ENCODE peak calls at places on chromosomes 2 and 18, in six cellular contexts. E is lower lobe of right lung; N is cardiac muscle cell; A is CD8-positive, alpha-beta T cell; W is right cardiac atrium; S is upper lobe of right lung. F is an unnamed sample.

GRCh38 chr2:219689676-219690628 is 62.5 kb downstream of the SLC4A3 start:
- DNase-seq in E (no peak), N (peak; percentile 85), A (peak; percentile 13), W (no peak), S (no peak), F (peak; percentile 17)

GRCh38 chr2:136376211-136376610 is 258.3 kb upstream of the CXCR4 start:
- DNase-seq in E (no peak), N (no peak), A (no peak), W (no peak), S (no peak), F (peak; percentile 61)

GRCh38 chr2:152337511-152337903 is 2.5 kb downstream of the FMNL2 start:
- DNase-seq in E (no peak), N (no peak), A (no peak), W (no peak), S (no peak), F (no peak)

GRCh38 chr2:233075966-233076339 is 15.8 kb downstream of the INPP5D start:
- DNase-seq in E (no peak), N (no peak), A (no peak), W (no peak), S (no peak), F (peak; percentile 82)

GRCh38 chr2:49796221-49796705 is 641.9 kb upstream of the FSHR start:
- DNase-seq in E (no peak), N (no peak), A (no peak), W (no peak), S (no peak), F (no peak)

GRCh38 chr2:179243046-179243445 is 21.6 kb downstream of the SESTD1 start:
- DNase-seq in E (no peak), N (no peak), A (no peak), W (no peak), S (no peak), F (no peak)

GRCh38 chr2:238164906-238165287 is 6.1 kb downstream of the ERFE start:
- DNase-seq in E (no peak), N (no peak), A (no peak), W (peak; percentile 7), S (peak; percentile 40), F (no peak)

GRCh38 chr2:221501210-221501882 is 70.8 kb downstream of the EPHA4 start:
- DNase-seq in E (no peak), N (peak; percentile 86), A (no peak), W (no peak), S (no peak), F (no peak)

GRCh38 chr18:32244863-32245262 is 55.0 kb downstream of the MEP1B start:
- DNase-seq in E (no peak), N (no peak), A (no peak), W (no peak), S (no peak), F (no peak)

DNA sequence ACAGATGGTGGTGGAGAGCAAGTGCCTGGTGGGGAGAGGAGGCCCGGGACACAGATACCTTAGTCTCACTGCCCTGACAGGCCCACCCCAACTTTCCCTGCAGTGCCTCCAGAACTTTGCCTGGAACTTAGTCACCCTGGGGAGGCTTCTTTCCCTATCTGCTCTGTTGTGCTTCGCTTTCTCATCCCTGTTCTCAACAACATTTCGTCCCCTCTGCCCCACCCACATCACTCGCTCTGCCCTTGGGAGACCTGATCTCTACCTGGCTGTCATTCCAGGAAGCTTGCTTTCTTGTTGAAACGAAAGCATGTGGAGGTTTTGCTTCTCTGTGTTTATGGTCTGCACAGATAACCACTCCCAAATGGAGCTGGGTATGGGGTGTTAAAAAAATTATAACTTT is 93.8 kb downstream of the PRKCE start:
- DNase-seq in E (no peak), N (no peak), A (no peak), W (no peak), S (no peak), F (no peak)
- H3K4me1 ChIP-seq in E (peaks cover 15% of the 10 kb centered on the region), N (no peaks in the 10 kb centered on the region), A (no peaks in the 10 kb centered on the region), W (peaks cover 10% of the 10 kb centered on the region), S (no peaks in the 10 kb centered on the region), F (no peaks in the 10 kb centered on the region)

GRCh38 chr18:38868757-38869156 is 1303.2 kb upstream of the CELF4 start:
- DNase-seq in E (no peak), N (no peak), A (no peak), W (no peak), S (no peak), F (no peak)

GRCh38 chr18:38867680-38868079 is 1302.1 kb upstream of the CELF4 start:
- DNase-seq in E (no peak), N (no peak), A (no peak), W (no peak), S (no peak), F (no peak)

DNA sequence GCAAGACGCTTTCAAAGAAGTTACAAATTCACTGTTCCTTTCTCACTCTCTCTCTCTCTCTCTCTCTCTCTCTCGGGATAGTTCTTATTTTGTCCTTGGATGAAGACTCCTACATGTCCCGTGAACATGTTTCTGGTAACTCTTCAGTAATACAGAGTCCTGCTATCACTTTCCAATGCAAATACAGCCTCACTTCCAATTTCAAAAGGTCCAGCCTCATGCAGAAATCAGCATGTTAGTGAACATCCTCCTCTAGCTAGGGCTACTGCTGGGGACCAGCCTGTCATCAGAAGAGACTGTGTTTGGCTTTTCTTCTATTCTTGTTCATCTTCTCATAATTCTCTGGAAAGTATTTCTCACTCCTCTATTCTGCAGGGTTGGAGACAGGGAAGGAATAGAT is 1306.7 kb upstream of the CELF4 start:
- DNase-seq in E (no peak), N (no peak), A (no peak), W (no peak), S (no peak), F (no peak)
- H3K9me3 ChIP-seq in E (no peaks in the 10 kb centered on the region), N (no peaks in the 10 kb centered on the region), A (no peaks in the 10 kb centered on the region), W (no peaks in the 10 kb centered on the region), S (no peaks in the 10 kb centered on the region), F (no peaks in the 10 kb centered on the region)

GRCh38 chr18:8984131-8984670 is 118.3 kb upstream of the NDUFV2 start:
- DNase-seq in E (no peak), N (no peak), A (no peak), W (no peak), S (no peak), F (no peak)
- H3K4me1 ChIP-seq in E (no peaks in the 10 kb centered on the region), N (no peaks in the 10 kb centered on the region), A (no peaks in the 10 kb centered on the region), W (no peaks in the 10 kb centered on the region), S (no peaks in the 10 kb centered on the region), F (no peaks in the 10 kb centered on the region)

GRCh38 chr2:196652869-196653268 is 13.4 kb downstream of the CCDC150 start:
- DNase-seq in E (no peak), N (no peak), A (no peak), W (no peak), S (no peak), F (no peak)

GRCh38 chr2:196657332-196657731 is 17.8 kb downstream of the CCDC150 start:
- DNase-seq in E (no peak), N (no peak), A (no peak), W (no peak), S (no peak), F (no peak)

GRCh38 chr2:196649202-196649601 is 9.7 kb downstream of the CCDC150 start:
- DNase-seq in E (no peak), N (no peak), A (no peak), W (no peak), S (no peak), F (no peak)

GRCh38 chr2:196653843-196654242 is 14.3 kb downstream of the CCDC150 start:
- DNase-seq in E (no peak), N (no peak), A (no peak), W (no peak), S (no peak), F (no peak)

GRCh38 chr2:196651387-196652094 is 12.0 kb downstream of the CCDC150 start:
- DNase-seq in E (no peak), N (no peak), A (no peak), W (no peak), S (no peak), F (no peak)
- H3K9me3 ChIP-seq in E (peaks cover 32% of the 10 kb centered on the region), N (no peaks in the 10 kb centered on the region), A (peaks cover 15% of the 10 kb centered on the region), W (peaks cover 5% of the 10 kb centered on the region), S (peaks cover 15% of the 10 kb centered on the region), F (peaks cover 28% of the 10 kb centered on the region)

DNA sequence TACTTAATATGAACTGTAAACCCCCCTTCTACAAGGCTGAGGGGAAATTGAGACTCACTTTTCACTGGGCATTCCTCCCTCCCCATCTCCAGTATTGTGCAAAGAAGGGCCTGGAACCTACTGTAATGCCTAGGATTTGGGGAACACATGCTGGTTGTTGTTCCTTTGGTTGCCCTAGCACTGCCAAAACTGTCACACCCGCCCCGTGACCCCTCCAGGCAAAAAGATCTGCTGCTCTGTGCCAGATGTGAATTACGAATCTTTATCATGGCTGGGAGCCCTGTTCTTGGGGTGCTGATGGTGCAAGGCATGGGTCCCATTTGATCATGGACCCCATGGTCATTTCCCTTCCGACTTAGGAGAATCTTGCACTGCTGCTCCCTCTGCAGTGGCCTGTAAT is 95.4 kb downstream of the CABLES1 start:
- DNase-seq in E (no peak), N (no peak), A (no peak), W (peak; percentile 79), S (no peak), F (no peak)
- H3K4me1 ChIP-seq in E (peaks cover 69% of the 10 kb centered on the region), N (no peaks in the 10 kb centered on the region), A (peaks cover 11% of the 10 kb centered on the region), W (peaks cover 4% of the 10 kb centered on the region), S (peaks cover 62% of the 10 kb centered on the region), F (peaks cover 36% of the 10 kb centered on the region)

GRCh38 chr2:95149397-95149984 is 10.2 kb downstream of the ZNF514 start:
- DNase-seq in E (no peak), N (no peak), A (no peak), W (no peak), S (no peak), F (no peak)
- H3K9me3 ChIP-seq in E (peaks cover 86% of the 10 kb centered on the region), N (peaks cover 12% of the 10 kb centered on the region), A (peaks cover 70% of the 10 kb centered on the region), W (peaks cover 24% of the 10 kb centered on the region), S (peaks cover 77% of the 10 kb centered on the region), F (peaks cover 99% of the 10 kb centered on the region)

GRCh38 chr18:35851286-35851967 is 121.1 kb upstream of the RMP24 start:
- DNase-seq in E (no peak), N (no peak), A (no peak), W (no peak), S (no peak), F (no peak)
- H3K4me1 ChIP-seq in E (no peaks in the 10 kb centered on the region), N (peaks cover 21% of the 10 kb centered on the region), A (no peaks in the 10 kb centered on the region), W (peaks cover 8% of the 10 kb centered on the region), S (no peaks in the 10 kb centered on the region), F (no peaks in the 10 kb centered on the region)